ENCODE peak calls at places on chromosomes 2 and 18, in ten cellular contexts. One of them, this sample, is unnamed.

GRCh38 chr2:229586012-229586411 is 128.3 kb downstream of the DNER start:
- DNase-seq in adrenal gland: no peak
- DNase-seq in aorta: no peak
- DNase-seq in hepatocyte: no peak
- DNase-seq in spleen: no peak
- DNase-seq in endodermal cell: no peak
- DNase-seq in HL-60: no peak
- DNase-seq in lower lobe of right lung: no peak
- DNase-seq in CD8-positive, alpha-beta T cell: no peak
- DNase-seq in gastrocnemius medialis: no peak
- DNase-seq in this sample: no peak

GRCh38 chr2:64400103-64400728 is 53.7 kb upstream of the LGALSL start:
- DNase-seq in adrenal gland: no peak
- DNase-seq in aorta: no peak
- DNase-seq in hepatocyte: no peak
- DNase-seq in spleen: no peak
- DNase-seq in endodermal cell: no peak
- DNase-seq in HL-60: no peak
- DNase-seq in lower lobe of right lung: no peak
- DNase-seq in CD8-positive, alpha-beta T cell: no peak
- DNase-seq in gastrocnemius medialis: no peak
- DNase-seq in this sample: no peak

GRCh38 chr18:66048404-66048803 is 297.6 kb downstream of the CDH7 start:
- DNase-seq in adrenal gland: no peak
- DNase-seq in aorta: no peak
- DNase-seq in hepatocyte: no peak
- DNase-seq in spleen: no peak
- DNase-seq in endodermal cell: no peak
- DNase-seq in HL-60: no peak
- DNase-seq in lower lobe of right lung: no peak
- DNase-seq in CD8-positive, alpha-beta T cell: no peak
- DNase-seq in gastrocnemius medialis: no peak
- DNase-seq in this sample: no peak

GRCh38 chr2:117980381-117980780 is 33.5 kb downstream of the CCDC93 start:
- DNase-seq in adrenal gland: no peak
- DNase-seq in aorta: no peak
- DNase-seq in hepatocyte: no peak
- DNase-seq in spleen: no peak
- DNase-seq in endodermal cell: no peak
- DNase-seq in HL-60: no peak
- DNase-seq in lower lobe of right lung: no peak
- DNase-seq in CD8-positive, alpha-beta T cell: no peak
- DNase-seq in gastrocnemius medialis: no peak
- DNase-seq in this sample: no peak

GRCh38 chr2:69138247-69138754 is 125.3 kb downstream of the ANTXR1 start:
- DNase-seq in adrenal gland: no peak
- DNase-seq in aorta: no peak
- DNase-seq in hepatocyte: no peak
- DNase-seq in spleen: no peak
- DNase-seq in endodermal cell: peak; percentile 35
- DNase-seq in HL-60: no peak
- DNase-seq in lower lobe of right lung: no peak
- DNase-seq in CD8-positive, alpha-beta T cell: no peak
- DNase-seq in gastrocnemius medialis: no peak
- DNase-seq in this sample: no peak

GRCh38 chr18:50696929-50697328 is 122.9 kb downstream of the MRO start:
- DNase-seq in adrenal gland: no peak
- DNase-seq in aorta: no peak
- DNase-seq in hepatocyte: no peak
- DNase-seq in spleen: no peak
- DNase-seq in endodermal cell: no peak
- DNase-seq in HL-60: no peak
- DNase-seq in lower lobe of right lung: no peak
- DNase-seq in CD8-positive, alpha-beta T cell: no peak
- DNase-seq in gastrocnemius medialis: no peak
- DNase-seq in this sample: peak; percentile 33

GRCh38 chr2:197591706-197592072 is 75.8 kb downstream of the MOB4 start:
- DNase-seq in adrenal gland: no peak
- DNase-seq in aorta: no peak
- DNase-seq in hepatocyte: no peak
- DNase-seq in spleen: no peak
- DNase-seq in endodermal cell: no peak
- DNase-seq in HL-60: no peak
- DNase-seq in lower lobe of right lung: no peak
- DNase-seq in CD8-positive, alpha-beta T cell: no peak
- DNase-seq in gastrocnemius medialis: no peak
- DNase-seq in this sample: no peak

GRCh38 chr2:113138428-113139322 is 11.3 kb downstream of the IL1RN start:
- DNase-seq in adrenal gland: peak; percentile 75
- DNase-seq in aorta: no peak
- DNase-seq in hepatocyte: peak; percentile 87
- DNase-seq in spleen: no peak
- DNase-seq in endodermal cell: peak; percentile 74
- DNase-seq in HL-60: peak; percentile 62
- DNase-seq in lower lobe of right lung: no peak
- DNase-seq in CD8-positive, alpha-beta T cell: peak; percentile 66
- DNase-seq in gastrocnemius medialis: no peak
- DNase-seq in this sample: peak; percentile 54

GRCh38 chr2:240226672-240227537 is 86.4 kb upstream of the OTOS start:
- DNase-seq in adrenal gland: peak; percentile 13
- DNase-seq in aorta: peak; percentile 41
- DNase-seq in hepatocyte: no peak
- DNase-seq in spleen: peak; percentile 51
- DNase-seq in endodermal cell: peak; percentile 32
- DNase-seq in HL-60: no peak
- DNase-seq in lower lobe of right lung: peak; percentile 21
- DNase-seq in CD8-positive, alpha-beta T cell: peak; percentile 3
- DNase-seq in gastrocnemius medialis: peak; percentile 44
- DNase-seq in this sample: peak; percentile 62

GRCh38 chr18:28511421-28511821 is 334.5 kb upstream of the CDH2 start:
- DNase-seq in adrenal gland: no peak
- DNase-seq in aorta: no peak
- DNase-seq in hepatocyte: no peak
- DNase-seq in spleen: no peak
- DNase-seq in endodermal cell: no peak
- DNase-seq in HL-60: no peak
- DNase-seq in lower lobe of right lung: no peak
- DNase-seq in CD8-positive, alpha-beta T cell: no peak
- DNase-seq in gastrocnemius medialis: no peak
- DNase-seq in this sample: no peak

GRCh38 chr2:207747653-207748560 is 21.8 kb downstream of the FZD5 start:
- DNase-seq in adrenal gland: peak; percentile 39
- DNase-seq in aorta: no peak
- DNase-seq in hepatocyte: peak; percentile 51
- DNase-seq in spleen: no peak
- DNase-seq in endodermal cell: no peak
- DNase-seq in HL-60: no peak
- DNase-seq in lower lobe of right lung: no peak
- DNase-seq in CD8-positive, alpha-beta T cell: no peak
- DNase-seq in gastrocnemius medialis: no peak
- DNase-seq in this sample: no peak

GRCh38 chr2:66318009-66318561 is 116.8 kb upstream of the MEIS1 start:
- DNase-seq in adrenal gland: no peak
- DNase-seq in aorta: no peak
- DNase-seq in hepatocyte: no peak
- DNase-seq in spleen: no peak
- DNase-seq in endodermal cell: no peak
- DNase-seq in HL-60: no peak
- DNase-seq in lower lobe of right lung: no peak
- DNase-seq in CD8-positive, alpha-beta T cell: no peak
- DNase-seq in gastrocnemius medialis: no peak
- DNase-seq in this sample: no peak

GRCh38 chr2:69797836-69798465 is 31.5 kb upstream of the GMCL1 start:
- DNase-seq in adrenal gland: no peak
- DNase-seq in aorta: no peak
- DNase-seq in hepatocyte: peak; percentile 28
- DNase-seq in spleen: no peak
- DNase-seq in endodermal cell: no peak
- DNase-seq in HL-60: no peak
- DNase-seq in lower lobe of right lung: no peak
- DNase-seq in CD8-positive, alpha-beta T cell: no peak
- DNase-seq in gastrocnemius medialis: no peak
- DNase-seq in this sample: no peak

GRCh38 chr2:19217203-19217602 is 141.2 kb downstream of the OSR1 start:
- DNase-seq in adrenal gland: no peak
- DNase-seq in aorta: no peak
- DNase-seq in hepatocyte: no peak
- DNase-seq in spleen: no peak
- DNase-seq in endodermal cell: no peak
- DNase-seq in HL-60: no peak
- DNase-seq in lower lobe of right lung: no peak
- DNase-seq in CD8-positive, alpha-beta T cell: no peak
- DNase-seq in gastrocnemius medialis: no peak
- DNase-seq in this sample: no peak

GRCh38 chr18:31100598-31101147 is 1.5 kb downstream of the DSC2 start:
- DNase-seq in adrenal gland: no peak
- DNase-seq in aorta: no peak
- DNase-seq in hepatocyte: peak; percentile 43
- DNase-seq in spleen: peak; percentile 75
- DNase-seq in endodermal cell: peak; percentile 91
- DNase-seq in HL-60: no peak
- DNase-seq in lower lobe of right lung: no peak
- DNase-seq in CD8-positive, alpha-beta T cell: no peak
- DNase-seq in gastrocnemius medialis: no peak
- DNase-seq in this sample: no peak

GRCh38 chr2:210072493-210072892 is 70.1 kb downstream of the RPE start:
- DNase-seq in adrenal gland: no peak
- DNase-seq in aorta: no peak
- DNase-seq in hepatocyte: no peak
- DNase-seq in spleen: no peak
- DNase-seq in endodermal cell: peak; percentile 72
- DNase-seq in HL-60: no peak
- DNase-seq in lower lobe of right lung: no peak
- DNase-seq in CD8-positive, alpha-beta T cell: no peak
- DNase-seq in gastrocnemius medialis: no peak
- DNase-seq in this sample: no peak

GRCh38 chr2:210072922-210073509 is 70.6 kb downstream of the RPE start:
- DNase-seq in adrenal gland: no peak
- DNase-seq in aorta: no peak
- DNase-seq in hepatocyte: peak; percentile 29
- DNase-seq in spleen: no peak
- DNase-seq in endodermal cell: no peak
- DNase-seq in HL-60: peak; percentile 14
- DNase-seq in lower lobe of right lung: no peak
- DNase-seq in CD8-positive, alpha-beta T cell: no peak
- DNase-seq in gastrocnemius medialis: no peak
- DNase-seq in this sample: no peak
- H3K4me3 ChIP-seq in adrenal gland: no peak overlapping the region
- H3K4me3 ChIP-seq in aorta: no peak overlapping the region
- H3K4me3 ChIP-seq in hepatocyte: no peak overlapping the region
- H3K4me3 ChIP-seq in spleen: no peak overlapping the region
- H3K4me3 ChIP-seq in endodermal cell: no peak overlapping the region
- H3K4me3 ChIP-seq in HL-60: no peak overlapping the region
- H3K4me3 ChIP-seq in lower lobe of right lung: no peak overlapping the region
- H3K4me3 ChIP-seq in CD8-positive, alpha-beta T cell: no peak overlapping the region
- H3K4me3 ChIP-seq in gastrocnemius medialis: no peak overlapping the region
- H3K4me3 ChIP-seq in this sample: no peak overlapping the region

GRCh38 chr2:105859694-105859951 is 114.9 kb downstream of the NCK2 start:
- DNase-seq in adrenal gland: no peak
- DNase-seq in aorta: peak; percentile 17
- DNase-seq in hepatocyte: no peak
- DNase-seq in spleen: no peak
- DNase-seq in endodermal cell: no peak
- DNase-seq in HL-60: no peak
- DNase-seq in lower lobe of right lung: no peak
- DNase-seq in CD8-positive, alpha-beta T cell: no peak
- DNase-seq in gastrocnemius medialis: no peak
- DNase-seq in this sample: no peak
- H3K27ac ChIP-seq in adrenal gland: no peak overlapping the region
- H3K27ac ChIP-seq in aorta: no peak overlapping the region
- H3K27ac ChIP-seq in hepatocyte: no peak overlapping the region
- H3K27ac ChIP-seq in spleen: peak overlapping the region; percentile 64
- H3K27ac ChIP-seq in endodermal cell: no peak overlapping the region
- H3K27ac ChIP-seq in HL-60: no peak overlapping the region
- H3K27ac ChIP-seq in lower lobe of right lung: no peak overlapping the region
- H3K27ac ChIP-seq in CD8-positive, alpha-beta T cell: peak overlapping the region; percentile 32
- H3K27ac ChIP-seq in gastrocnemius medialis: no peak overlapping the region
- H3K27ac ChIP-seq in this sample: no peak overlapping the region

DNA sequence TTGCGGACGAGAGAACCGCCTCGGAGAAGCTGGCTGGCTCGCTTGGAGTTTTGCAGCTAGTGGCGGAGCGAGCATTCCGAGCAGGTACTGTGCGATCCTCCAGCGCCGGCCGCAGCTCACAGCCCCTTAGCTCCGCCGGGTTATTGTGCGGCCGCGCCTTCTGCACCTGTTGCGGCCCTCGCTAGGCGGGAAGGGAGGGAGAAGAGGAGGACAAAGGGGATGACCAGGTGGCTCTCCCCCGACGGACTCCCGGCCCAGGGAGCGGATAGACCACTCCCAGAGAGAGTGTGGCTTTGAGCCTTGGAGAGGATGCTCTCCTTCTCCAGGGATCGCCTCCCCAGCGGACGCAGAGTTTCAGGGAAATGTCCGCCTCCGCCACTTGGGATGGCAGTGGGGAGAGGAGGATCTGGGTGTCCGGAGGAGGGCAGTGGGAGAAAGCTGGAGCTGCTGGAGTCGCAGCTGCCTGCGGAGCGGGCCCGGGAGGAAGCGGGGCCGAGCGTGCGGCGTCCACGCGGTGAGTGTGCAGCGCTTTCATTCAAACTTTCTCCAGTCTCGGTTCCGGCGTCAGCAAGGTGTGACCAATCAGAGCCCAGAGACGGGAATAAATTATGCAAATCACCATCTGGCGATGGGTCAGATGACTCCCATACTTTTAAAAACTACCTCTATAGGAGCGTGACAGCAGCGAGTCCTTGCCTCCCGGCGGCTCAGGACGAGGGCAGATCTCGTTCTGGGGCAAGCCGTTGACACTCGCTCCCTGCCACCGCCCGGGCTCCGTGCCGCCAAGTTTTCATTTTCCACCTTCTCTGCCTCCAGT is at the start of gene LIPG:
- DNase-seq in adrenal gland: peak; percentile 23
- DNase-seq in aorta: no peak
- DNase-seq in hepatocyte: peak; percentile 91
- DNase-seq in spleen: no peak
- DNase-seq in endodermal cell: peak; percentile 94
- DNase-seq in HL-60: peak; percentile 80
- DNase-seq in lower lobe of right lung: peak; percentile 58
- DNase-seq in CD8-positive, alpha-beta T cell: peak; percentile 18
- DNase-seq in gastrocnemius medialis: peak; percentile 44
- DNase-seq in this sample: no peak
- H3K4me3 ChIP-seq in adrenal gland: peak within 1 kb of the TSS; percentile 40
- H3K4me3 ChIP-seq in aorta: peak within 1 kb of the TSS; percentile 12
- H3K4me3 ChIP-seq in hepatocyte: peak within 1 kb of the TSS; percentile 68
- H3K4me3 ChIP-seq in spleen: peak within 1 kb of the TSS; percentile 25
- H3K4me3 ChIP-seq in endodermal cell: peak within 1 kb of the TSS; percentile 81
- H3K4me3 ChIP-seq in HL-60: peak within 1 kb of the TSS; percentile 15
- H3K4me3 ChIP-seq in lower lobe of right lung: peak within 1 kb of the TSS; percentile 49
- H3K4me3 ChIP-seq in CD8-positive, alpha-beta T cell: peak within 1 kb of the TSS; percentile 62
- H3K4me3 ChIP-seq in gastrocnemius medialis: peak within 1 kb of the TSS; percentile 49
- H3K4me3 ChIP-seq in this sample: peak within 1 kb of the TSS; percentile 71

GRCh38 chr2:85524567-85524923 is 14.4 kb upstream of the MAT2A start:
- DNase-seq in adrenal gland: no peak
- DNase-seq in aorta: no peak
- DNase-seq in hepatocyte: no peak
- DNase-seq in spleen: peak; percentile 48
- DNase-seq in endodermal cell: peak; percentile 72
- DNase-seq in HL-60: no peak
- DNase-seq in lower lobe of right lung: no peak
- DNase-seq in CD8-positive, alpha-beta T cell: no peak
- DNase-seq in gastrocnemius medialis: peak; percentile 9
- DNase-seq in this sample: no peak
- H3K27ac ChIP-seq in adrenal gland: no peak overlapping the region
- H3K27ac ChIP-seq in aorta: peak overlapping the region; percentile 39
- H3K27ac ChIP-seq in hepatocyte: peak overlapping the region; percentile 65
- H3K27ac ChIP-seq in spleen: peak overlapping the region; percentile 25
- H3K27ac ChIP-seq in endodermal cell: peak overlapping the region; percentile 39
- H3K27ac ChIP-seq in HL-60: peak overlapping the region; percentile 78
- H3K27ac ChIP-seq in lower lobe of right lung: peak overlapping the region; percentile 32
- H3K27ac ChIP-seq in CD8-positive, alpha-beta T cell: no peak overlapping the region
- H3K27ac ChIP-seq in gastrocnemius medialis: peak overlapping the region; percentile 59
- H3K27ac ChIP-seq in this sample: peak overlapping the region; percentile 65

This sample was measured in coronary artery.